ENCODE peak calls at places on chromosomes 6 and 20, in five cellular contexts. One of them, this sample, is unnamed.

GRCh38 chr20:7859371-7859802 is 80.9 kb downstream of the HAO1 start:
- DNase-seq in brain microvascular endothelial cell: peak; percentile 58
- DNase-seq in MCF 10A: peak; percentile 79
- DNase-seq in foreskin fibroblast: peak; percentile 81
- DNase-seq in thoracic aorta: no peak
- DNase-seq in this sample: no peak

GRCh38 chr20:58843128-58843556 is 7.6 kb downstream of the GNAS-AS1 start:
- DNase-seq in brain microvascular endothelial cell: no peak
- DNase-seq in MCF 10A: no peak
- DNase-seq in foreskin fibroblast: no peak
- DNase-seq in thoracic aorta: no peak
- DNase-seq in this sample: no peak

GRCh38 chr6:127879685-127880084 is 21.2 kb downstream of the THEMIS start:
- DNase-seq in brain microvascular endothelial cell: peak; percentile 7
- DNase-seq in MCF 10A: no peak
- DNase-seq in foreskin fibroblast: peak; percentile 15
- DNase-seq in thoracic aorta: no peak
- DNase-seq in this sample: no peak

GRCh38 chr6:131627724-131628682 is at the start of gene MED23:
- DNase-seq in brain microvascular endothelial cell: peak; percentile 93
- DNase-seq in MCF 10A: peak; percentile 94
- DNase-seq in foreskin fibroblast: peak; percentile 97
- DNase-seq in thoracic aorta: peak; percentile 66
- DNase-seq in this sample: peak; percentile 92

GRCh38 chr20:45934587-45935415 is at the start of gene PCIF1:
- DNase-seq in brain microvascular endothelial cell: peak; percentile 98
- DNase-seq in MCF 10A: peak; percentile 97
- DNase-seq in foreskin fibroblast: peak; percentile 99
- DNase-seq in thoracic aorta: peak; percentile 91
- DNase-seq in this sample: peak; percentile 98

GRCh38 chr20:48706710-48707339 is 121.0 kb downstream of the PREX1 start:
- DNase-seq in brain microvascular endothelial cell: no peak
- DNase-seq in MCF 10A: no peak
- DNase-seq in foreskin fibroblast: no peak
- DNase-seq in thoracic aorta: peak; percentile 41
- DNase-seq in this sample: no peak

GRCh38 chr6:3455490-3456394 is 1.1 kb downstream of the SLC22A23 start:
- DNase-seq in brain microvascular endothelial cell: no peak
- DNase-seq in MCF 10A: no peak
- DNase-seq in foreskin fibroblast: peak; percentile 24
- DNase-seq in thoracic aorta: no peak
- DNase-seq in this sample: no peak

GRCh38 chr6:40536442-40536841 is 50.7 kb downstream of the LRFN2 start:
- DNase-seq in brain microvascular endothelial cell: no peak
- DNase-seq in MCF 10A: no peak
- DNase-seq in foreskin fibroblast: no peak
- DNase-seq in thoracic aorta: no peak
- DNase-seq in this sample: no peak

GRCh38 chr6:127518710-127519468 is at the start of gene MTCL3:
- DNase-seq in brain microvascular endothelial cell: peak; percentile 73
- DNase-seq in MCF 10A: no peak
- DNase-seq in foreskin fibroblast: peak; percentile 84
- DNase-seq in thoracic aorta: no peak
- DNase-seq in this sample: no peak

GRCh38 chr6:44105993-44106740 is 21.1 kb downstream of the MRPL14 start:
- DNase-seq in brain microvascular endothelial cell: no peak
- DNase-seq in MCF 10A: no peak
- DNase-seq in foreskin fibroblast: peak; percentile 48
- DNase-seq in thoracic aorta: no peak
- DNase-seq in this sample: no peak

GRCh38 chr20:60046860-60047259 is 88.6 kb downstream of the CDH26 start:
- DNase-seq in brain microvascular endothelial cell: no peak
- DNase-seq in MCF 10A: no peak
- DNase-seq in foreskin fibroblast: no peak
- DNase-seq in thoracic aorta: no peak
- DNase-seq in this sample: no peak

GRCh38 chr6:3061501-3061941 is 6.8 kb upstream of the RIPK1 start:
- DNase-seq in brain microvascular endothelial cell: peak; percentile 89
- DNase-seq in MCF 10A: peak; percentile 82
- DNase-seq in foreskin fibroblast: peak; percentile 57
- DNase-seq in thoracic aorta: no peak
- DNase-seq in this sample: no peak

GRCh38 chr6:26175428-26176181 is 88.4 kb downstream of the HFE start:
- DNase-seq in brain microvascular endothelial cell: peak; percentile 56
- DNase-seq in MCF 10A: peak; percentile 82
- DNase-seq in foreskin fibroblast: peak; percentile 80
- DNase-seq in thoracic aorta: no peak
- DNase-seq in this sample: no peak

GRCh38 chr6:11412616-11413015 is 124.9 kb upstream of the TMEM170B start:
- DNase-seq in brain microvascular endothelial cell: no peak
- DNase-seq in MCF 10A: no peak
- DNase-seq in foreskin fibroblast: no peak
- DNase-seq in thoracic aorta: no peak
- DNase-seq in this sample: no peak
- TF ChIP-seq CTCF in brain microvascular endothelial cell: no peak
- TF ChIP-seq CTCF in MCF 10A: no peak
- TF ChIP-seq CTCF in foreskin fibroblast: no peak
- TF ChIP-seq CTCF in thoracic aorta: no peak
- TF ChIP-seq CTCF in this sample: no peak

GRCh38 chr6:63525186-63525878 is 46.9 kb upstream of the LOC128125822 start:
- DNase-seq in brain microvascular endothelial cell: no peak
- DNase-seq in MCF 10A: no peak
- DNase-seq in foreskin fibroblast: no peak
- DNase-seq in thoracic aorta: no peak
- DNase-seq in this sample: no peak
- TF ChIP-seq CTCF in brain microvascular endothelial cell: no peak
- TF ChIP-seq CTCF in MCF 10A: no peak
- TF ChIP-seq CTCF in foreskin fibroblast: no peak
- TF ChIP-seq CTCF in thoracic aorta: no peak
- TF ChIP-seq CTCF in this sample: no peak

GRCh38 chr6:160043784-160044183 is 74.9 kb downstream of the IGF2R start:
- DNase-seq in brain microvascular endothelial cell: no peak
- DNase-seq in MCF 10A: peak; percentile 21
- DNase-seq in foreskin fibroblast: no peak
- DNase-seq in thoracic aorta: no peak
- DNase-seq in this sample: no peak

GRCh38 chr6:160040527-160041264 is 71.8 kb downstream of the IGF2R start:
- DNase-seq in brain microvascular endothelial cell: no peak
- DNase-seq in MCF 10A: no peak
- DNase-seq in foreskin fibroblast: no peak
- DNase-seq in thoracic aorta: no peak
- DNase-seq in this sample: no peak

GRCh38 chr6:160041608-160042007 is 72.7 kb downstream of the IGF2R start:
- DNase-seq in brain microvascular endothelial cell: peak; percentile 58
- DNase-seq in MCF 10A: peak; percentile 97
- DNase-seq in foreskin fibroblast: peak; percentile 86
- DNase-seq in thoracic aorta: no peak
- DNase-seq in this sample: no peak

GRCh38 chr6:160042788-160043301 is 74.0 kb downstream of the IGF2R start:
- DNase-seq in brain microvascular endothelial cell: peak; percentile 67
- DNase-seq in MCF 10A: peak; percentile 76
- DNase-seq in foreskin fibroblast: peak; percentile 83
- DNase-seq in thoracic aorta: no peak
- DNase-seq in this sample: no peak

DNA sequence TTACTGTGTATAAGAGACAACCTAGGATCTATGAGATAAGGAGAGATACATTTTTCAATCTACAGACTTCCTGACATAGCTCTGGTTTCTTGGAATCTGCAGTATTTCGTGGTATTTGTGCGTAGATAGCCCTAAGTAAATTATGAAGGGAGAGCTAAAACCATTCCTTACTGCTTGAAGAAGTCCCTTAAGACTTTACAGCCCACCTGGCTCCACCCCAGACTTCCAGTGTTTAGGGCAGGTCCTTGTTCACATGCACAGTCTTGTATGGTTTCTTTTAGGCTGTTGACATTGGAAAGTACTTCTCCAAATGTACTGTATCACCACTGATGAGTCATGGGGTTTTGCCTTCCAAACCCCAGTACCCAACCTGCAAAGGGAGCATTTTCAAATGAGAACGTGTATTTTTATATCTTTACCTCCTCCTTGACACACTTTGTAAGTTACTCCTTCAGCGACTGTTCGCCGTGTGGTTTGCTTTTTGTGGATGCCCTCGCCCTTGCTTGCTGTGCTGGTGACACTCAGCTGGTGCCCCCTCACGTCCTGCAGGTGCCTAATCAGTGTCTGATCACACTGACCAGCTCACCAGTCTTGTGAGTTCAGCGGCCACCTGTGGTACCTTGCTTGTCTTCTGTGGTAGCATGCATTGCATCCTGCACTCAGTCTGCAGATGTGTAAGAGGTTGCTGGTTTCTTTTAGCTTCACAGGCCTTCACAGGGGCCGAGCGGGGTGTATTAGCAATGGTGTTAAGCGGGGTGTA is 73.3 kb downstream of the IGF2R start:
- DNase-seq in brain microvascular endothelial cell: peak; percentile 29
- DNase-seq in MCF 10A: peak; percentile 90
- DNase-seq in foreskin fibroblast: peak; percentile 79
- DNase-seq in thoracic aorta: no peak
- DNase-seq in this sample: no peak
- TF ChIP-seq CTCF in brain microvascular endothelial cell: no peak
- TF ChIP-seq CTCF in MCF 10A: no peak
- TF ChIP-seq CTCF in foreskin fibroblast: no peak
- TF ChIP-seq CTCF in thoracic aorta: no peak
- TF ChIP-seq CTCF in this sample: no peak

GRCh38 chr6:78867370-78868040 is at the start of gene IRAK1BP1:
- DNase-seq in brain microvascular endothelial cell: peak; percentile 85
- DNase-seq in MCF 10A: peak; percentile 81
- DNase-seq in foreskin fibroblast: peak; percentile 93
- DNase-seq in thoracic aorta: peak; percentile 7
- DNase-seq in this sample: peak; percentile 56
- TF ChIP-seq CTCF in brain microvascular endothelial cell: peak; percentile 44
- TF ChIP-seq CTCF in MCF 10A: no peak
- TF ChIP-seq CTCF in foreskin fibroblast: no peak
- TF ChIP-seq CTCF in thoracic aorta: no peak
- TF ChIP-seq CTCF in this sample: no peak

GRCh38 chr6:89352329-89353117 is at the start of gene UBE2J1:
- DNase-seq in brain microvascular endothelial cell: peak; percentile 90
- DNase-seq in MCF 10A: peak; percentile 89
- DNase-seq in foreskin fibroblast: peak; percentile 98
- DNase-seq in thoracic aorta: peak; percentile 78
- DNase-seq in this sample: peak; percentile 80
- TF ChIP-seq CTCF in brain microvascular endothelial cell: no peak
- TF ChIP-seq CTCF in MCF 10A: no peak
- TF ChIP-seq CTCF in foreskin fibroblast: no peak
- TF ChIP-seq CTCF in thoracic aorta: no peak
- TF ChIP-seq CTCF in this sample: no peak

DNA sequence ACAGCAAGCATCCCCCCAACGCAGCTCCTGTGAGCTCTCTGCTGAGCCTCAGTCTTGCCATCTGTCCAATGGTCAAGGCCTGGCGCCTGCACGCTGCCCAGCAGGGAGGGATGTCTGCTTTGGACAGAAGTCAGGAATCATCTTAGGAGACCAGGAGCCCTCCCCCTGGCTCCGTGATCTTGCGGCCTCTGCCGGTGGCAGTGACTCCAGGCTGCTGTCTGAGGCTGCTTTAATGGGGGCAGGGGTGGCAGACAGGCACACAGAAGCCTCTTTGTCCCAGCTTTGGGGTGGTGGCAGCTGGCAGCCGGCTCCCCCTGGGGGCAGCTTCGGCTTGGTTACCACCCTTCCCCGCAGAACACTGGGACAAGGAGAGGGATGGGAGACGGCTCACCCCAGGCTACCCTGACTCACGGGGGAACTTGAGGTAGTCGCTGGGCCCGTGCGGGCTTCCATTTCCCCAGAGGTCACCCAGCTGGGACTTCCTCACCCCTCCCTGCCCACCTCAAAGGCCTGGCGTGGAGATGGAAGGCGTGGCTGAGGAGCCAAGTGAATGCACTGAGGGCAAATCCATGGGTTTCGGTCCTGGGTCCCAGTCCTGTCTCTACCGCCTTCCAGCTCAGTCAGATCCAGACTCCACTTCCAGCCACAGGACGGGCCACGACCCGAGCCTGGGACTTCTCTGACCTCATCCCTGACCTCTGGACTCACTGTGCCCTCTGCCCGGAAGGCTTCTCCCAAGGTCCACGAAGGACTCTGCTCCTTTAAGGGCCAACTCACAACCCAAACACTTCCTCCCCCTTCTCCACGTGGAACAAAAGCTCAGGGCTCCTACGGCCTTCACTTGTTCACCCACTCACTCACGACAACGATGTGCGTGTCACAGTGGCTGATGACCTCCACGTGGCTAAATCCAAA is 14.8 kb downstream of the PEDS1 start:
- DNase-seq in brain microvascular endothelial cell: no peak
- DNase-seq in MCF 10A: peak; percentile 38
- DNase-seq in foreskin fibroblast: peak; percentile 26
- DNase-seq in thoracic aorta: no peak
- DNase-seq in this sample: no peak
- TF ChIP-seq CTCF in brain microvascular endothelial cell: peak; percentile 55
- TF ChIP-seq CTCF in MCF 10A: no peak
- TF ChIP-seq CTCF in foreskin fibroblast: no peak
- TF ChIP-seq CTCF in thoracic aorta: no peak
- TF ChIP-seq CTCF in this sample: no peak

GRCh38 chr6:117167520-117168271 is 97.7 kb upstream of the VGLL2 start:
- DNase-seq in brain microvascular endothelial cell: no peak
- DNase-seq in MCF 10A: peak; percentile 90
- DNase-seq in foreskin fibroblast: no peak
- DNase-seq in thoracic aorta: no peak
- DNase-seq in this sample: no peak
- TF ChIP-seq CTCF in brain microvascular endothelial cell: peak; percentile 30
- TF ChIP-seq CTCF in MCF 10A: no peak
- TF ChIP-seq CTCF in foreskin fibroblast: no peak
- TF ChIP-seq CTCF in thoracic aorta: no peak
- TF ChIP-seq CTCF in this sample: no peak

GRCh38 chr6:42021847-42022754 is 28.2 kb upstream of the TAF8 start:
- DNase-seq in brain microvascular endothelial cell: no peak
- DNase-seq in MCF 10A: no peak
- DNase-seq in foreskin fibroblast: peak; percentile 55
- DNase-seq in thoracic aorta: no peak
- DNase-seq in this sample: no peak
- TF ChIP-seq CTCF in brain microvascular endothelial cell: no peak
- TF ChIP-seq CTCF in MCF 10A: no peak
- TF ChIP-seq CTCF in foreskin fibroblast: no peak
- TF ChIP-seq CTCF in thoracic aorta: no peak
- TF ChIP-seq CTCF in this sample: no peak

DNA sequence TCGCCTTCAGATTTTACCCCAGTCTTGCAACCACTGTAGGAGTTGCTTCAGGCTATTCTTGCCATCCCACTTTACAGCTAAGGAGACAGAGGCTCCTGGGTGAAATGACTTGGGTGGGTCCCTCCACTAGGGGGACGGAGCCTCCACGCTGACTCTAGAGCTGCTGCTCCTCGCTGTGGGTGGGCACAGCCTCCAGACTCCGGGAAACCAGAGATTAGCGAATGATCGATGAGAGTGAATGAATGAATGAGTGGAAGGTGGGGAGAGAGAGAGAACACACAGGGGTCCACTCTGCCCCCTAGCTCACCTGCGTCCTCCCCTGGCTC is 10.4 kb downstream of the ZBP1 start:
- DNase-seq in brain microvascular endothelial cell: no peak
- DNase-seq in MCF 10A: no peak
- DNase-seq in foreskin fibroblast: no peak
- DNase-seq in thoracic aorta: no peak
- DNase-seq in this sample: no peak
- TF ChIP-seq CTCF in brain microvascular endothelial cell: peak; percentile 47
- TF ChIP-seq CTCF in MCF 10A: no peak
- TF ChIP-seq CTCF in foreskin fibroblast: no peak
- TF ChIP-seq CTCF in thoracic aorta: no peak
- TF ChIP-seq CTCF in this sample: no peak

GRCh38 chr6:42510795-42511194 is 53.0 kb upstream of the UBR2 start:
- DNase-seq in brain microvascular endothelial cell: no peak
- DNase-seq in MCF 10A: no peak
- DNase-seq in foreskin fibroblast: no peak
- DNase-seq in thoracic aorta: no peak
- DNase-seq in this sample: no peak
- TF ChIP-seq CTCF in brain microvascular endothelial cell: no peak
- TF ChIP-seq CTCF in MCF 10A: no peak
- TF ChIP-seq CTCF in foreskin fibroblast: no peak
- TF ChIP-seq CTCF in thoracic aorta: no peak
- TF ChIP-seq CTCF in this sample: no peak

This sample was measured in natural killer cell.